ENCODE peak calls at places on chromosomes 5 and 9, in nine cellular contexts. One of them, this sample, is unnamed.
A peak's percentile ranks its signal among the peaks of the same experiment; 100 is the strongest.

GRCh38 chr5:134268919-134269318 is 43.0 kb upstream of the PPP2CA start:
- DNase-seq in bronchial epithelial cell: no peak
- DNase-seq in fibroblast of mammary gland: no peak
- DNase-seq in type B pancreatic cell: no peak
- DNase-seq in epithelial cell of esophagus: no peak
- DNase-seq in OCI-LY7: no peak
- DNase-seq in HFFc6: no peak
- DNase-seq in GM12865: no peak
- DNase-seq in BE2C: no peak
- DNase-seq in this sample: no peak

GRCh38 chr9:96202971-96203780 is 98.8 kb downstream of the HSD17B3 start:
- DNase-seq in bronchial epithelial cell: no peak
- DNase-seq in fibroblast of mammary gland: no peak
- DNase-seq in type B pancreatic cell: no peak
- DNase-seq in epithelial cell of esophagus: no peak
- DNase-seq in OCI-LY7: no peak
- DNase-seq in HFFc6: no peak
- DNase-seq in GM12865: no peak
- DNase-seq in BE2C: no peak
- DNase-seq in this sample: no peak

GRCh38 chr9:18544456-18544855 is 70.5 kb downstream of the ADAMTSL1 start:
- DNase-seq in bronchial epithelial cell: peak; percentile 36
- DNase-seq in fibroblast of mammary gland: peak; percentile 66
- DNase-seq in type B pancreatic cell: no peak
- DNase-seq in epithelial cell of esophagus: peak; percentile 54
- DNase-seq in OCI-LY7: no peak
- DNase-seq in HFFc6: no peak
- DNase-seq in GM12865: no peak
- DNase-seq in BE2C: no peak
- DNase-seq in this sample: no peak

GRCh38 chr5:127567026-127567768 is 49.8 kb downstream of the PRRC1 start:
- DNase-seq in bronchial epithelial cell: no peak
- DNase-seq in fibroblast of mammary gland: no peak
- DNase-seq in type B pancreatic cell: no peak
- DNase-seq in epithelial cell of esophagus: no peak
- DNase-seq in OCI-LY7: no peak
- DNase-seq in HFFc6: no peak
- DNase-seq in GM12865: peak; percentile 78
- DNase-seq in BE2C: no peak
- DNase-seq in this sample: no peak

GRCh38 chr5:126081209-126081608 is 342.0 kb upstream of the GRAMD2B start:
- DNase-seq in bronchial epithelial cell: no peak
- DNase-seq in fibroblast of mammary gland: no peak
- DNase-seq in type B pancreatic cell: no peak
- DNase-seq in epithelial cell of esophagus: no peak
- DNase-seq in OCI-LY7: no peak
- DNase-seq in HFFc6: no peak
- DNase-seq in GM12865: no peak
- DNase-seq in BE2C: no peak
- DNase-seq in this sample: no peak

GRCh38 chr5:96699186-96699820 is 37.1 kb downstream of the CAST start:
- DNase-seq in bronchial epithelial cell: peak; percentile 47
- DNase-seq in fibroblast of mammary gland: peak; percentile 49
- DNase-seq in type B pancreatic cell: no peak
- DNase-seq in epithelial cell of esophagus: peak; percentile 24
- DNase-seq in OCI-LY7: no peak
- DNase-seq in HFFc6: peak; percentile 34
- DNase-seq in GM12865: no peak
- DNase-seq in BE2C: no peak
- DNase-seq in this sample: no peak

GRCh38 chr5:73892806-73893205 is 266.8 kb downstream of the ARHGEF28 start:
- DNase-seq in bronchial epithelial cell: peak; percentile 48
- DNase-seq in fibroblast of mammary gland: peak; percentile 96
- DNase-seq in type B pancreatic cell: no peak
- DNase-seq in epithelial cell of esophagus: peak; percentile 68
- DNase-seq in OCI-LY7: no peak
- DNase-seq in HFFc6: peak; percentile 86
- DNase-seq in GM12865: no peak
- DNase-seq in BE2C: no peak
- DNase-seq in this sample: no peak

GRCh38 chr9:129613520-129614175 is 7.3 kb downstream of the C9orf50 start:
- DNase-seq in bronchial epithelial cell: no peak
- DNase-seq in fibroblast of mammary gland: no peak
- DNase-seq in type B pancreatic cell: no peak
- DNase-seq in epithelial cell of esophagus: no peak
- DNase-seq in OCI-LY7: no peak
- DNase-seq in HFFc6: no peak
- DNase-seq in GM12865: no peak
- DNase-seq in BE2C: no peak
- DNase-seq in this sample: peak; percentile 72

DNA sequence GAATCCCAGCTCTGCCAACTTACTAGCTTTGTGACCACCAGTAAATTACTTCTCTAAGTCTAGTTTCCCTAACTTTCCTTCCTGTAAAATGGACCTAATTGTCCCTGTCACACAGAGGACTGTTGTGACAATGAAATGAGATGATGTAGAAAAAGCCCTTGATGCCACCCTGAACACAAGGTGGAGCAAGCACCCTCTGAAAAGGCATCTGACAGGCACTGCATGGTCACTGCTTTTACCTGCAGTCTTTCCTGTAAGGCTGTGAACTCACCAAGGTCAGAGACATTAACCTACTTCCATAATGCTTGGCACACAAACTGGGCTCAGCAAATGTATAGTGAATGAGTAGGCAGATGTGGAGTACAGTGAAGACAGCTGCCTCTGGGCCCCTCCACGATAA is 6.1 kb downstream of the SLC31A2 start:
- DNase-seq in bronchial epithelial cell: no peak
- DNase-seq in fibroblast of mammary gland: no peak
- DNase-seq in type B pancreatic cell: no peak
- DNase-seq in epithelial cell of esophagus: no peak
- DNase-seq in OCI-LY7: peak; percentile 14
- DNase-seq in HFFc6: no peak
- DNase-seq in GM12865: no peak
- DNase-seq in BE2C: no peak
- DNase-seq in this sample: peak; percentile 23
- TF ChIP-seq CTCF in bronchial epithelial cell: no peak
- TF ChIP-seq CTCF in fibroblast of mammary gland: no peak
- TF ChIP-seq CTCF in type B pancreatic cell: no peak
- TF ChIP-seq CTCF in epithelial cell of esophagus: no peak
- TF ChIP-seq CTCF in OCI-LY7: peak; percentile 33
- TF ChIP-seq CTCF in HFFc6: no peak
- TF ChIP-seq CTCF in GM12865: no peak
- TF ChIP-seq CTCF in BE2C: peak; percentile 19
- TF ChIP-seq CTCF in this sample: peak; percentile 41

GRCh38 chr5:137693951-137694721 is 41.8 kb downstream of the KLHL3 start:
- DNase-seq in bronchial epithelial cell: no peak
- DNase-seq in fibroblast of mammary gland: no peak
- DNase-seq in type B pancreatic cell: no peak
- DNase-seq in epithelial cell of esophagus: no peak
- DNase-seq in OCI-LY7: no peak
- DNase-seq in HFFc6: no peak
- DNase-seq in GM12865: no peak
- DNase-seq in BE2C: peak; percentile 25
- DNase-seq in this sample: peak; percentile 28

GRCh38 chr5:137693307-137693950 is 42.5 kb downstream of the KLHL3 start:
- DNase-seq in bronchial epithelial cell: no peak
- DNase-seq in fibroblast of mammary gland: no peak
- DNase-seq in type B pancreatic cell: no peak
- DNase-seq in epithelial cell of esophagus: no peak
- DNase-seq in OCI-LY7: no peak
- DNase-seq in HFFc6: no peak
- DNase-seq in GM12865: no peak
- DNase-seq in BE2C: no peak
- DNase-seq in this sample: no peak

GRCh38 chr5:137688248-137688840 is 47.5 kb downstream of the KLHL3 start:
- DNase-seq in bronchial epithelial cell: no peak
- DNase-seq in fibroblast of mammary gland: peak; percentile 15
- DNase-seq in type B pancreatic cell: no peak
- DNase-seq in epithelial cell of esophagus: no peak
- DNase-seq in OCI-LY7: no peak
- DNase-seq in HFFc6: no peak
- DNase-seq in GM12865: no peak
- DNase-seq in BE2C: no peak
- DNase-seq in this sample: no peak

DNA sequence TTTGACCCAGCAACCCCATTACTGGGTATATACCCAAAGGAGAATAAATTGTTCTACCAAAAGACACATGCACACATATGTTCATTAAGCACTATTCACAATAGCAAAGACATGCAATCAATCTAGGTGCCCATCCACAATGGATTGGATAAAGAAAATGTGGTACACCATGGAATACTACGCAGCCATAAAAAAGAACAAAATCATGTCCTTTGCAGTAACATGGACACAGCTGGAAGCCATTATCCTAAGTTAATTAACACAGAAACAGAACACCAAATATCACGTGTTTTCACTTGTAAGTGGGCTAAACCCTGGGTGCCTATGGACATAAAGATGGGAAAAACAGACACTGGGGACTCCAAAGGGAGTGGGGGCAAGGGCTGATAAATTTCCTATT is 46.6 kb downstream of the KLHL3 start:
- DNase-seq in bronchial epithelial cell: no peak
- DNase-seq in fibroblast of mammary gland: no peak
- DNase-seq in type B pancreatic cell: no peak
- DNase-seq in epithelial cell of esophagus: no peak
- DNase-seq in OCI-LY7: no peak
- DNase-seq in HFFc6: no peak
- DNase-seq in GM12865: no peak
- DNase-seq in BE2C: no peak
- DNase-seq in this sample: no peak
- TF ChIP-seq CTCF in bronchial epithelial cell: no peak
- TF ChIP-seq CTCF in fibroblast of mammary gland: no peak
- TF ChIP-seq CTCF in type B pancreatic cell: no peak
- TF ChIP-seq CTCF in epithelial cell of esophagus: no peak
- TF ChIP-seq CTCF in OCI-LY7: no peak
- TF ChIP-seq CTCF in HFFc6: no peak
- TF ChIP-seq CTCF in GM12865: no peak
- TF ChIP-seq CTCF in BE2C: no peak
- TF ChIP-seq CTCF in this sample: no peak

GRCh38 chr5:35092703-35093102 is 45.0 kb upstream of the AGXT2 start:
- DNase-seq in bronchial epithelial cell: no peak
- DNase-seq in fibroblast of mammary gland: no peak
- DNase-seq in type B pancreatic cell: no peak
- DNase-seq in epithelial cell of esophagus: no peak
- DNase-seq in OCI-LY7: no peak
- DNase-seq in HFFc6: no peak
- DNase-seq in GM12865: no peak
- DNase-seq in BE2C: no peak
- DNase-seq in this sample: no peak

GRCh38 chr5:35087971-35088370 is 40.2 kb upstream of the AGXT2 start:
- DNase-seq in bronchial epithelial cell: no peak
- DNase-seq in fibroblast of mammary gland: peak; percentile 50
- DNase-seq in type B pancreatic cell: no peak
- DNase-seq in epithelial cell of esophagus: peak; percentile 2
- DNase-seq in OCI-LY7: no peak
- DNase-seq in HFFc6: peak; percentile 73
- DNase-seq in GM12865: no peak
- DNase-seq in BE2C: no peak
- DNase-seq in this sample: no peak

GRCh38 chr5:35094966-35095365 is 47.2 kb upstream of the AGXT2 start:
- DNase-seq in bronchial epithelial cell: no peak
- DNase-seq in fibroblast of mammary gland: no peak
- DNase-seq in type B pancreatic cell: no peak
- DNase-seq in epithelial cell of esophagus: no peak
- DNase-seq in OCI-LY7: no peak
- DNase-seq in HFFc6: no peak
- DNase-seq in GM12865: no peak
- DNase-seq in BE2C: no peak
- DNase-seq in this sample: no peak

GRCh38 chr5:35091734-35092133 is 44.0 kb upstream of the AGXT2 start:
- DNase-seq in bronchial epithelial cell: no peak
- DNase-seq in fibroblast of mammary gland: no peak
- DNase-seq in type B pancreatic cell: no peak
- DNase-seq in epithelial cell of esophagus: no peak
- DNase-seq in OCI-LY7: no peak
- DNase-seq in HFFc6: no peak
- DNase-seq in GM12865: no peak
- DNase-seq in BE2C: no peak
- DNase-seq in this sample: no peak

GRCh38 chr5:35089688-35090314 is 42.1 kb upstream of the AGXT2 start:
- DNase-seq in bronchial epithelial cell: peak; percentile 33
- DNase-seq in fibroblast of mammary gland: peak; percentile 82
- DNase-seq in type B pancreatic cell: no peak
- DNase-seq in epithelial cell of esophagus: peak; percentile 48
- DNase-seq in OCI-LY7: peak; percentile 56
- DNase-seq in HFFc6: peak; percentile 71
- DNase-seq in GM12865: peak; percentile 61
- DNase-seq in BE2C: peak; percentile 50
- DNase-seq in this sample: peak; percentile 51
- TF ChIP-seq CTCF in bronchial epithelial cell: peak; percentile 72
- TF ChIP-seq CTCF in fibroblast of mammary gland: peak; percentile 97
- TF ChIP-seq CTCF in type B pancreatic cell: peak; percentile 82
- TF ChIP-seq CTCF in epithelial cell of esophagus: peak; percentile 75
- TF ChIP-seq CTCF in OCI-LY7: peak; percentile 86
- TF ChIP-seq CTCF in HFFc6: peak; percentile 94
- TF ChIP-seq CTCF in GM12865: peak; percentile 74
- TF ChIP-seq CTCF in BE2C: peak; percentile 75
- TF ChIP-seq CTCF in this sample: peak; percentile 73

GRCh38 chr5:14667290-14667689 is 2.8 kb downstream of the OTULIN start:
- DNase-seq in bronchial epithelial cell: no peak
- DNase-seq in fibroblast of mammary gland: no peak
- DNase-seq in type B pancreatic cell: no peak
- DNase-seq in epithelial cell of esophagus: no peak
- DNase-seq in OCI-LY7: no peak
- DNase-seq in HFFc6: no peak
- DNase-seq in GM12865: no peak
- DNase-seq in BE2C: no peak
- DNase-seq in this sample: no peak

GRCh38 chr5:14664270-14665109 is at the start of gene OTULIN:
- DNase-seq in bronchial epithelial cell: peak; percentile 81
- DNase-seq in fibroblast of mammary gland: peak; percentile 84
- DNase-seq in type B pancreatic cell: peak; percentile 90
- DNase-seq in epithelial cell of esophagus: peak; percentile 87
- DNase-seq in OCI-LY7: peak; percentile 94
- DNase-seq in HFFc6: peak; percentile 80
- DNase-seq in GM12865: peak; percentile 97
- DNase-seq in BE2C: peak; percentile 90
- DNase-seq in this sample: peak; percentile 93

GRCh38 chr5:14667770-14668169 is 3.3 kb downstream of the OTULIN start:
- DNase-seq in bronchial epithelial cell: no peak
- DNase-seq in fibroblast of mammary gland: no peak
- DNase-seq in type B pancreatic cell: no peak
- DNase-seq in epithelial cell of esophagus: no peak
- DNase-seq in OCI-LY7: no peak
- DNase-seq in HFFc6: no peak
- DNase-seq in GM12865: no peak
- DNase-seq in BE2C: no peak
- DNase-seq in this sample: no peak

GRCh38 chr5:14665110-14665822 is 748 bp downstream of the OTULIN start:
- DNase-seq in bronchial epithelial cell: no peak
- DNase-seq in fibroblast of mammary gland: peak; percentile 24
- DNase-seq in type B pancreatic cell: no peak
- DNase-seq in epithelial cell of esophagus: peak; percentile 22
- DNase-seq in OCI-LY7: peak; percentile 54
- DNase-seq in HFFc6: peak; percentile 6
- DNase-seq in GM12865: peak; percentile 63
- DNase-seq in BE2C: peak; percentile 18
- DNase-seq in this sample: peak; percentile 50

DNA sequence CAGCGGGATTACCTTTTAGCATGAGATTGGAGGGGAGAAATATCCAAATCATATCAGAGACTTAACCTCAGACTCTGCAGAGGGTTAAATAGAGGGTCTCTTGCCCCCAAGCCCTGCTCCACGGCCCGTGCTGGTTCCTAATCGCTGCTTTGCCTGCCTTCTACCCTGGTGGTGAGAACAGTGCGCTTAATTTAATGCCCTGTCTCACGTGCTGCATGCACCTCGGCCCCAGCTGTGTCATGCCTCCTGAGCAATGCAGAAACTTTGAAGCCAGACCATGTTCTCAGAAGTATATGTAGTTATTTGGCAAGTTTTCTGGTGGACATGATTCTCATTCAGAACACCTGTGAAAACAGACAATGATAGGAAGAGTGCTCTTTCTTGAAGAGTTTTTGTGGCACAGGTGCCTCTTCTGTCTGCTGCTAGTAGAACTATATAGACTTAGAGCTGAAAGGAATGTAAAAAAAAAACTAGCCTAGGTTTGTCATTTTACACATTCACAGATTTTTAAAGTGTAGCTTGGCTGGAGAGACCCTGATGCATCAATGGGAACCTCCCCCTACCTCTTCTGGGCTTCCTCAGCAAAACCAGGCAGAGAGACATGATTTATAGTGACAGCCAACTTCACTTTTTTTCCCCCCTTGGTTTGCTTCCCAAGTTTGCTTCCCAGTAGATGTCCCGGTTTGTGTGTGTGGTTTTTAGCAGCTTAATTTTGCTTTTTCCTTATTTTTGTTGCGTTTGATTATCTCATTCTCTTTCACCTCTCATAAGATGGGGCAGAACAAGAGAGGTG is 1.6 kb downstream of the OTULIN start:
- DNase-seq in bronchial epithelial cell: peak; percentile 51
- DNase-seq in fibroblast of mammary gland: peak; percentile 52
- DNase-seq in type B pancreatic cell: no peak
- DNase-seq in epithelial cell of esophagus: peak; percentile 64
- DNase-seq in OCI-LY7: peak; percentile 87
- DNase-seq in HFFc6: peak; percentile 32
- DNase-seq in GM12865: peak; percentile 85
- DNase-seq in BE2C: peak; percentile 35
- DNase-seq in this sample: peak; percentile 24
- TF ChIP-seq CTCF in bronchial epithelial cell: peak; percentile 39
- TF ChIP-seq CTCF in fibroblast of mammary gland: no peak
- TF ChIP-seq CTCF in type B pancreatic cell: peak; percentile 64
- TF ChIP-seq CTCF in epithelial cell of esophagus: peak; percentile 45
- TF ChIP-seq CTCF in OCI-LY7: peak; percentile 39
- TF ChIP-seq CTCF in HFFc6: peak; percentile 32
- TF ChIP-seq CTCF in GM12865: peak; percentile 25
- TF ChIP-seq CTCF in BE2C: peak; percentile 28
- TF ChIP-seq CTCF in this sample: peak; percentile 9